ENCODE peak calls at places on chromosomes 3 and 15, in eight cellular contexts. H, N, L, W, G, E, M and I are unnamed samples.

GRCh38 chr3:195159819-195160175 is 111.2 kb downstream of the XXYLT1 start:
- DNase-seq in H (no peak), N (no peak), L (peak), W (peak), G (no peak), E (no peak), M (no peak), I (no peak)

GRCh38 chr3:10015476-10015904 is 10.7 kb upstream of the FANCD2 start:
- DNase-seq in H (peak), N (peak), L (peak), W (peak), G (peak), E (peak), M (peak), I (peak)

GRCh38 chr3:153767601-153768558 is 353.3 kb upstream of the ARHGEF26 start:
- DNase-seq in H (no peak), N (no peak), L (no peak), W (no peak), G (no peak), E (no peak), M (no peak), I (no peak)

GRCh38 chr15:43125095-43125661 is 8.2 kb upstream of the TMEM62 start:
- DNase-seq in H (no peak), N (no peak), L (no peak), W (no peak), G (no peak), E (no peak), M (no peak), I (no peak)

GRCh38 chr15:66285462-66286280 is 7.7 kb upstream of the DIS3L start:
- DNase-seq in H (no peak), N (no peak), L (no peak), W (no peak), G (no peak), E (no peak), M (no peak), I (no peak)

GRCh38 chr3:143465638-143466037 is 346.1 kb downstream of the CHST2 start:
- DNase-seq in H (no peak), N (no peak), L (peak), W (no peak), G (no peak), E (no peak), M (no peak), I (no peak)

GRCh38 chr3:191499307-191500125 is 38.6 kb downstream of the PYDC2 start:
- DNase-seq in H (peak), N (peak), L (peak), W (peak), G (peak), E (no peak), M (no peak), I (peak)

GRCh38 chr3:9809615-9810356 is at the start of gene TTLL3:
- DNase-seq in H (peak), N (peak), L (peak), W (peak), G (peak), E (peak), M (peak), I (peak)

GRCh38 chr3:9045399-9045798 is 82.1 kb upstream of the RAD18 start:
- DNase-seq in H (no peak), N (peak), L (no peak), W (no peak), G (no peak), E (no peak), M (no peak), I (no peak)

GRCh38 chr3:170815340-170815739 is 54.7 kb downstream of the RPL22L1 start:
- DNase-seq in H (peak), N (no peak), L (peak), W (no peak), G (no peak), E (no peak), M (no peak), I (no peak)

GRCh38 chr3:33034601-33035000 is 62.3 kb downstream of the GLB1 start:
- DNase-seq in H (no peak), N (no peak), L (no peak), W (no peak), G (no peak), E (no peak), M (no peak), I (no peak)

GRCh38 chr3:170475091-170475705 is 56.5 kb downstream of the CLDN11 start:
- DNase-seq in H (no peak), N (no peak), L (no peak), W (peak), G (no peak), E (no peak), M (no peak), I (no peak)

GRCh38 chr3:31968391-31968926 is 12.6 kb downstream of the OSBPL10 start:
- DNase-seq in H (no peak), N (no peak), L (peak), W (peak), G (no peak), E (no peak), M (no peak), I (no peak)

GRCh38 chr3:102238362-102238761 is 196.5 kb upstream of the ZPLD1 start:
- DNase-seq in H (peak), N (no peak), L (peak), W (no peak), G (no peak), E (no peak), M (no peak), I (no peak)

GRCh38 chr15:92611995-92612745 is 43.4 kb downstream of the FAM174B start:
- DNase-seq in H (no peak), N (peak), L (no peak), W (no peak), G (no peak), E (no peak), M (no peak), I (no peak)

GRCh38 chr3:162217603-162218002 is 721.0 kb downstream of the OTOL1 start:
- DNase-seq in H (no peak), N (no peak), L (peak), W (peak), G (no peak), E (no peak), M (no peak), I (no peak)

GRCh38 chr3:8882171-8882593 is 81.1 kb downstream of the RAD18 start:
- DNase-seq in H (no peak), N (no peak), L (no peak), W (no peak), G (no peak), E (no peak), M (no peak), I (no peak)

GRCh38 chr3:31743690-31744089 is 211.0 kb downstream of the STT3B start:
- DNase-seq in H (no peak), N (no peak), L (no peak), W (no peak), G (no peak), E (no peak), M (no peak), I (no peak)

GRCh38 chr15:100330221-100330620 is 11.6 kb downstream of the ADAMTS17 start:
- DNase-seq in H (no peak), N (no peak), L (no peak), W (no peak), G (no peak), E (no peak), M (no peak), I (no peak)

GRCh38 chr3:182491571-182491970 is 301.7 kb upstream of the ATP11B start:
- DNase-seq in H (no peak), N (no peak), L (no peak), W (no peak), G (no peak), E (no peak), M (no peak), I (no peak)

GRCh38 chr3:61684386-61684785 is 123.0 kb downstream of the PTPRG start:
- DNase-seq in H (no peak), N (no peak), L (no peak), W (no peak), G (no peak), E (no peak), M (no peak), I (no peak)

GRCh38 chr3:54599741-54600140 is 328.1 kb downstream of the LRTM1 start:
- DNase-seq in H (no peak), N (peak), L (no peak), W (no peak), G (peak), E (peak), M (no peak), I (peak)

GRCh38 chr15:88401972-88402656 is 65.1 kb downstream of the MRPL46 start:
- DNase-seq in H (peak), N (no peak), L (no peak), W (peak), G (peak), E (no peak), M (no peak), I (no peak)

GRCh38 chr15:62750471-62750870 is 292.1 kb upstream of the TPM1 start:
- DNase-seq in H (no peak), N (no peak), L (no peak), W (no peak), G (no peak), E (no peak), M (no peak), I (no peak)

GRCh38 chr15:75321711-75322110 is 14.2 kb upstream of the COMMD4 start:
- DNase-seq in H (no peak), N (no peak), L (no peak), W (no peak), G (no peak), E (no peak), M (no peak), I (no peak)

GRCh38 chr3:14329116-14329830 is 73.1 kb upstream of the SLC6A6 start:
- DNase-seq in H (peak), N (no peak), L (peak), W (peak), G (no peak), E (no peak), M (no peak), I (no peak)

GRCh38 chr3:194121881-194122280 is 14.1 kb upstream of the HES1 start:
- DNase-seq in H (no peak), N (no peak), L (peak), W (peak), G (no peak), E (no peak), M (no peak), I (no peak)

GRCh38 chr3:105837143-105837740 is 31.6 kb downstream of the CBLB start:
- DNase-seq in H (no peak), N (no peak), L (no peak), W (no peak), G (no peak), E (no peak), M (no peak), I (no peak)

GRCh38 chr3:98772022-98772421 is 8.9 kb downstream of the ST3GAL6 start:
- DNase-seq in H (no peak), N (no peak), L (no peak), W (no peak), G (no peak), E (no peak), M (no peak), I (no peak)

GRCh38 chr3:53730565-53730964 is 115.7 kb downstream of the CHDH start:
- DNase-seq in H (no peak), N (peak), L (no peak), W (peak), G (peak), E (no peak), M (no peak), I (peak)

GRCh38 chr3:191412764-191413163 is 48.2 kb upstream of the PYDC2 start:
- DNase-seq in H (no peak), N (no peak), L (peak), W (peak), G (no peak), E (no peak), M (no peak), I (no peak)

GRCh38 chr15:99944131-99944530 is 210.9 kb upstream of the LYSMD4 start:
- DNase-seq in H (no peak), N (no peak), L (no peak), W (no peak), G (no peak), E (no peak), M (no peak), I (no peak)

GRCh38 chr3:139307601-139308146 is 36.1 kb upstream of the MRPS22 start:
- DNase-seq in H (no peak), N (no peak), L (no peak), W (no peak), G (no peak), E (no peak), M (no peak), I (no peak)

DNA sequence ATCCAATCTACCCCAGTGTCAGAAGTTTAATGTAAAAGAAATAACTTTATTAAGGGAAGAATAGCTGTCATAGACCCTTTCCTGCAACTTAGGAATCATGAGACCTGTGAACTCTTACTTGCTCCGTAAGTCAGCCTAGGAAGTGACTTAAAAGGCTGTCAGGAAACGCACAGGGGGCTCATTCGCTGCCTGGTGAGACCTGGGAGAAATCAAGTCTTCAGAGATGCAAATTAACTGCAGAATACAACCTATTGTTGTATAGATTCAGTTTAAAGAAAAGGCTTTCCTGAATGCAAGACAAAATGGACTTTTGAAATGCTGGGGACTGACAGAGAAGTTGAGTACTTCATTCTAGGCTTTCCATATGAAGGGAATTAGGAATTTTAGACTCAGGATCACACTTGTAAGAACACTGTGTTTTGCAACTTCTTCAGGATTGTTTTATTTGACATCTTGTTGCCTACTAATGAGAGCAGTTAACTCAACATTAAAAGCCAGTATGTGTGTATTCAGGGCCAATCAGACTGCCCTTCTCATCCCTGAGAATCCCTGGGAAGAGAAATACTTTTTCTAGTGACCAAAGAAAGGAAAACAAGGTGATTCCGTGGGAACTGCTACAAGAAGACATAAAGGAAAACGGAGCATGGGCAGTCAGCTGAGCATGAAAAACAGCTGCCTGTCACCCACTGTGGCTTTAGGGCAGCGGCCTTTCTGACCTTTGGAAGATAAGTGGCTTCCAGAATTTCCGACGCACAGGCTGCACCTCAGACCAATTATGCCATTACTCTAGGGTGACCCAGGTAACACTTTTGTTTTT is 18.5 kb upstream of the DPPA4 start:
- DNase-seq in H (no peak), N (no peak), L (no peak), W (no peak), G (no peak), E (no peak), M (no peak), I (no peak)
- H3K27ac ChIP-seq in H (no peak), N (no peak), L (no peak), W (no peak), G (no peak), E (no peak), M (no peak), I (no peak)

GRCh38 chr3:188946837-188947236 is 224.9 kb upstream of the TPRG1 start:
- DNase-seq in H (no peak), N (no peak), L (no peak), W (peak), G (no peak), E (no peak), M (no peak), I (no peak)
- H3K27ac ChIP-seq in H (peak), N (peak), L (no peak), W (peak), G (peak), E (peak), M (peak), I (peak)

GRCh38 chr3:63877737-63878393 is 14.2 kb downstream of the ATXN7 start:
- DNase-seq in H (no peak), N (no peak), L (no peak), W (peak), G (no peak), E (no peak), M (no peak), I (no peak)
- H3K27ac ChIP-seq in H (no peak), N (no peak), L (no peak), W (no peak), G (no peak), E (no peak), M (no peak), I (no peak)

DNA sequence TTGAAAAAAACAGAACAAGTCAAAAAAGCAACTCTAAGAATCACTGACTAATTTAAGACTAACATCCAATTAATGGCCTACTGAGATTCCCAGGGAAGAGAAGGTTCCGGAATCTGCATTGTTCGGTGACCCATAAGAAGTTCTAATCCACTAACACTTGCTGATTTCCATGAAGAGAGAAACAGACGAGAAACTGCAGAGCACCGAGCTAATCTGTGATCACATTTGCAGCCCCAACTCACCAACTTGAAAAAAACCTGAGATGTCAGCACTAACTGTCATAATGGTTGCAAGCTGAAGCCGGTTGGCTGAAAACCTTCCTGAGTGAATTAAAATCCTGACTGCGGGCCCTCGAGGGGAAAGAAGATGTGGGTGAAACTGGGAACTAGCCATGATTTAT is 204.9 kb upstream of the IGF1R start:
- DNase-seq in H (no peak), N (no peak), L (no peak), W (no peak), G (no peak), E (no peak), M (no peak), I (no peak)
- H3K27ac ChIP-seq in H (no peak), N (no peak), L (no peak), W (no peak), G (no peak), E (no peak), M (no peak), I (no peak)

GRCh38 chr3:178671261-178672191 is 135.3 kb downstream of the KCNMB2 start:
- DNase-seq in H (no peak), N (no peak), L (peak), W (peak), G (no peak), E (no peak), M (no peak), I (no peak)
- H3K27ac ChIP-seq in H (no peak), N (no peak), L (no peak), W (no peak), G (peak), E (no peak), M (no peak), I (no peak)

DNA sequence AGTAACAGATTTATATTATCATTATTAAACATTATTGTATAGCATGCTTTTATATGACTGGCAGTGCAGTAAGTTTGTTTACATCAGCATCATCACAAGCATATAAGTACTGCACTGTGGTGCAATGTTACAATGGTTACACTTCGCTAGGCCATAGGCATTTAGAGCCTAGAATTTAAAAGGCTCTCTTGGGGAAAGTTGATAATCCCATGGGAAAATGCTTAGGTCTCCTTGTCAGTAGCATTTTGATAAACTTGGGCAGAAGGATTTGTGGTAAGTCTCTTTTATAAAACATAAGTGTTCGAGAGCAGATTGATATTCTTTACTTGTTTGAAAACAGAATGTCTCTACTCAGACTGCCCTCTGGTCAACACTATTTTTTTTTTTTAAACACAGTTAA is 7.5 kb downstream of the DTWD1 start:
- DNase-seq in H (no peak), N (no peak), L (no peak), W (no peak), G (no peak), E (no peak), M (no peak), I (no peak)
- H3K27ac ChIP-seq in H (no peak), N (no peak), L (peak), W (peak), G (no peak), E (no peak), M (no peak), I (no peak)